ENCODE peak calls at places on chromosomes 11 and 22, in five cellular contexts. One of them, this sample, is unnamed.
A peak's percentile ranks its signal among the peaks of the same experiment; 100 is the strongest.

GRCh38 chr11:118735203-118735602 is 55.8 kb upstream of the TREH start:
- DNase-seq in neural progenitor cell: no peak
- DNase-seq in endothelial cell of umbilical vein: no peak
- DNase-seq in MM.1S: no peak
- DNase-seq in mesendoderm: no peak
- DNase-seq in this sample: no peak

GRCh38 chr11:119990306-119991021 is 147.4 kb downstream of the TRIM29 start:
- DNase-seq in neural progenitor cell: no peak
- DNase-seq in endothelial cell of umbilical vein: no peak
- DNase-seq in MM.1S: no peak
- DNase-seq in mesendoderm: no peak
- DNase-seq in this sample: no peak

GRCh38 chr11:8545698-8546366 is 48.2 kb downstream of the STK33 start:
- DNase-seq in neural progenitor cell: no peak
- DNase-seq in endothelial cell of umbilical vein: no peak
- DNase-seq in MM.1S: no peak
- DNase-seq in mesendoderm: no peak
- DNase-seq in this sample: no peak

GRCh38 chr11:1130276-1131032 is 27.3 kb upstream of the MUC5AC start:
- DNase-seq in neural progenitor cell: no peak
- DNase-seq in endothelial cell of umbilical vein: no peak
- DNase-seq in MM.1S: no peak
- DNase-seq in mesendoderm: no peak
- DNase-seq in this sample: no peak

GRCh38 chr11:94310191-94310875 is 6.0 kb downstream of the IZUMO1R start:
- DNase-seq in neural progenitor cell: no peak
- DNase-seq in endothelial cell of umbilical vein: no peak
- DNase-seq in MM.1S: no peak
- DNase-seq in mesendoderm: no peak
- DNase-seq in this sample: no peak

GRCh38 chr11:79413258-79413657 is 27.6 kb downstream of the TENM4 start:
- DNase-seq in neural progenitor cell: peak; percentile 68
- DNase-seq in endothelial cell of umbilical vein: no peak
- DNase-seq in MM.1S: no peak
- DNase-seq in mesendoderm: peak; percentile 75
- DNase-seq in this sample: no peak

GRCh38 chr11:73592640-73593039 is 5.3 kb downstream of the FAM168A start:
- DNase-seq in neural progenitor cell: no peak
- DNase-seq in endothelial cell of umbilical vein: no peak
- DNase-seq in MM.1S: no peak
- DNase-seq in mesendoderm: no peak
- DNase-seq in this sample: no peak

GRCh38 chr22:40449676-40450035 is 79.3 kb downstream of the SGSM3 start:
- DNase-seq in neural progenitor cell: no peak
- DNase-seq in endothelial cell of umbilical vein: no peak
- DNase-seq in MM.1S: no peak
- DNase-seq in mesendoderm: no peak
- DNase-seq in this sample: no peak

GRCh38 chr11:626475-627272 is at the start of gene SCT:
- DNase-seq in neural progenitor cell: peak; percentile 36
- DNase-seq in endothelial cell of umbilical vein: no peak
- DNase-seq in MM.1S: no peak
- DNase-seq in mesendoderm: no peak
- DNase-seq in this sample: no peak

GRCh38 chr11:111811445-111811844 is 45.3 kb upstream of the PPP2R1B start:
- DNase-seq in neural progenitor cell: no peak
- DNase-seq in endothelial cell of umbilical vein: no peak
- DNase-seq in MM.1S: no peak
- DNase-seq in mesendoderm: no peak
- DNase-seq in this sample: no peak

GRCh38 chr11:111814106-111814505 is 47.9 kb upstream of the PPP2R1B start:
- DNase-seq in neural progenitor cell: no peak
- DNase-seq in endothelial cell of umbilical vein: no peak
- DNase-seq in MM.1S: no peak
- DNase-seq in mesendoderm: no peak
- DNase-seq in this sample: no peak

GRCh38 chr11:111815489-111815888 is 49.3 kb upstream of the PPP2R1B start:
- DNase-seq in neural progenitor cell: no peak
- DNase-seq in endothelial cell of umbilical vein: no peak
- DNase-seq in MM.1S: no peak
- DNase-seq in mesendoderm: no peak
- DNase-seq in this sample: no peak

GRCh38 chr11:111812211-111812610 is 46.0 kb upstream of the PPP2R1B start:
- DNase-seq in neural progenitor cell: no peak
- DNase-seq in endothelial cell of umbilical vein: no peak
- DNase-seq in MM.1S: no peak
- DNase-seq in mesendoderm: no peak
- DNase-seq in this sample: no peak

GRCh38 chr11:111814567-111814966 is 48.4 kb upstream of the PPP2R1B start:
- DNase-seq in neural progenitor cell: no peak
- DNase-seq in endothelial cell of umbilical vein: no peak
- DNase-seq in MM.1S: no peak
- DNase-seq in mesendoderm: no peak
- DNase-seq in this sample: no peak
- H3K9ac ChIP-seq in neural progenitor cell: no peak overlapping the region
- H3K9ac ChIP-seq in endothelial cell of umbilical vein: no peak overlapping the region
- H3K9ac ChIP-seq in MM.1S: no peak overlapping the region
- H3K9ac ChIP-seq in mesendoderm: no peak overlapping the region
- H3K9ac ChIP-seq in this sample: no peak overlapping the region

DNA sequence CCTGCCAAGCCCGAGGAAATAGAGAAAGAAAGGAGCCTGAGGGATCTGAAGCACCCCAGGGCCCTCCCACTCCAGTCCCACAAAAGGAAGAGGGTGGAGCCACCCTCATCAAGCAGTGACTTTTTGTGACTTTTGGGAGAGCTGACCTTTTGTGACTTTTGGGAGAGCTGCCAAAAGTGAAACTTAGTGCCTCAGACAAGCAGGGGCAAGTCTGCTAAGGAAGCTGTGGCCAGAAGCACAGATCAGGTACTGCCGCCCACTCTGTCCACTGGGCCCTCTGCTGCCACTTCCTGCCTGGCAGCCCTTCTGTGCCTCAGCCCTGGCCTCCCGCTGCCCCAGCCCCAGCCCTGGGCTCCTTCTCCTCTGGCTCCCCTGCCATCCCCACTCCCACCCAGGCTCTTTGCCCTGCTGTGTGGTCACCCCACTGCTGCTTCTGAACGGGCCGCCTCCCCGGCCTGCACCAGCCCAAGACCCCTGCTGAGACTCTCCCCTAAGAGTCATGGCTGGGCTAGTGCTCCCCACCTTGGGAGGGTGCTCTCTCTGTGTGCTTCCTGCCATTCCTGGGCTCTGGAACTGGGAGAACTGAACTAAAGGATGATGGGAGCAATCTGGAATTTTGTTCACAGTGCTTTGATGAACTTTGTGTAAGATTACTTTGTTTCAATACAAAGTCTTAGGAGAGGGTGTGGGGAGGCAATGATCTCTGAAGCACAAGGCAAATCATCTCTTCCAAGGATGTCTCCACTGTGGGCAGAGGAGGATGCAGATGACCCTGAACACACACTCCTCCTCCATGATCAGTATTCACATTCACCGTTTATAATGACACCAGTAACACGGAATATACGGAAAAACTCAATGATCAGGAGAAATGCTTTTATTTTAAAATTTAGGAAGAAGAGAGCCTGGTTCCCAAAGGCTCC is at the start of gene APOBEC3H:
- DNase-seq in neural progenitor cell: no peak
- DNase-seq in endothelial cell of umbilical vein: no peak
- DNase-seq in MM.1S: peak; percentile 83
- DNase-seq in mesendoderm: no peak
- DNase-seq in this sample: no peak
- H3K9ac ChIP-seq in neural progenitor cell: no peak within 1 kb of the TSS
- H3K9ac ChIP-seq in endothelial cell of umbilical vein: no peak within 1 kb of the TSS
- H3K9ac ChIP-seq in MM.1S: peak within 1 kb of the TSS; percentile 32
- H3K9ac ChIP-seq in mesendoderm: peak within 1 kb of the TSS; percentile 14
- H3K9ac ChIP-seq in this sample: peak within 1 kb of the TSS; percentile 56

GRCh38 chr11:76208829-76209670 is 2.7 kb upstream of the WNT11 start:
- DNase-seq in neural progenitor cell: peak; percentile 92
- DNase-seq in endothelial cell of umbilical vein: peak; percentile 34
- DNase-seq in MM.1S: peak; percentile 79
- DNase-seq in mesendoderm: peak; percentile 78
- DNase-seq in this sample: peak; percentile 63
- H3K9ac ChIP-seq in neural progenitor cell: no peak overlapping the region
- H3K9ac ChIP-seq in endothelial cell of umbilical vein: no peak overlapping the region
- H3K9ac ChIP-seq in MM.1S: peak overlapping the region; percentile 24
- H3K9ac ChIP-seq in mesendoderm: peak overlapping the region; percentile 58
- H3K9ac ChIP-seq in this sample: peak overlapping the region; percentile 79

GRCh38 chr11:128619540-128620305 is 32.4 kb upstream of the ETS1 start:
- DNase-seq in neural progenitor cell: no peak
- DNase-seq in endothelial cell of umbilical vein: no peak
- DNase-seq in MM.1S: no peak
- DNase-seq in mesendoderm: no peak
- DNase-seq in this sample: no peak

GRCh38 chr11:128615612-128616011 is 28.3 kb upstream of the ETS1 start:
- DNase-seq in neural progenitor cell: no peak
- DNase-seq in endothelial cell of umbilical vein: no peak
- DNase-seq in MM.1S: no peak
- DNase-seq in mesendoderm: no peak
- DNase-seq in this sample: no peak

GRCh38 chr11:128613300-128613995 is 26.1 kb upstream of the ETS1 start:
- DNase-seq in neural progenitor cell: no peak
- DNase-seq in endothelial cell of umbilical vein: no peak
- DNase-seq in MM.1S: no peak
- DNase-seq in mesendoderm: no peak
- DNase-seq in this sample: no peak

GRCh38 chr11:128615076-128615475 is 27.7 kb upstream of the ETS1 start:
- DNase-seq in neural progenitor cell: no peak
- DNase-seq in endothelial cell of umbilical vein: no peak
- DNase-seq in MM.1S: no peak
- DNase-seq in mesendoderm: no peak
- DNase-seq in this sample: no peak

DNA sequence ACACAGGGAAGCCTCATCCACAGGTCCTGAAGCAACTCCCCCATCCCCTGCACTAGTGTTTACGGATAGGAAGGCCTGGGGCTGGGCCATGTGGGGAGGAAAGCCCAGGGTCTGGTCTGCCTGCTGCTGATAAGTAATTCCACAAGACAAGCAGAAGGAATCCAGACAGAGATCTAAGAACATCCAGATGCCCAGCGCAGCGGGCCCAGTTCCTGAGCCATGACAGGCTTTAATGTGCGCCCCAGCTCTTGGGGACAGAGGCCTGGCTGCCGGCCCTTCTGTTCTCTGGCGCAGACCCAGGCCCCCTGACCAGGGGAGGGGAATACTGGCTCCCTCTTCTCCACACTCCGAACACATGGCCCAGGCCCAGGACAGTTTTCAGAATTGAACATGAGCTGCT is 28.8 kb upstream of the ETS1 start:
- DNase-seq in neural progenitor cell: no peak
- DNase-seq in endothelial cell of umbilical vein: peak; percentile 12
- DNase-seq in MM.1S: no peak
- DNase-seq in mesendoderm: peak; percentile 49
- DNase-seq in this sample: no peak
- H3K9ac ChIP-seq in neural progenitor cell: no peak overlapping the region
- H3K9ac ChIP-seq in endothelial cell of umbilical vein: no peak overlapping the region
- H3K9ac ChIP-seq in MM.1S: no peak overlapping the region
- H3K9ac ChIP-seq in mesendoderm: no peak overlapping the region
- H3K9ac ChIP-seq in this sample: no peak overlapping the region

This sample was measured in NT2/D1.